ENCODE peak calls at places on chromosome 1, in seven cellular contexts. M is sigmoid colon, U is HCT116, P is stomach, D is transverse colon, Y is GM12878, Q is GM23338. W is an unnamed sample.

GRCh38 chr1:154154053-154154452 is 820 bp downstream of the NUP210L start:
- DNase-seq in M (no peak), U (no peak), P (no peak), D (no peak), Y (no peak), Q (no peak), W (no peak)

GRCh38 chr1:152112101-152112884 is 3.0 kb downstream of the TCHH start:
- DNase-seq in M (no peak), U (no peak), P (no peak), D (no peak), Y (no peak), Q (peak; percentile 58), W (no peak)

GRCh38 chr1:22184892-22185612 is 42.2 kb upstream of the WNT4 start:
- DNase-seq in M (no peak), U (no peak), P (peak; percentile 29), D (peak; percentile 10), Y (no peak), Q (peak; percentile 75), W (no peak)

GRCh38 chr1:70207492-70207891 is 2.1 kb upstream of the LRRC40 start:
- DNase-seq in M (no peak), U (no peak), P (no peak), D (no peak), Y (no peak), Q (no peak), W (no peak)

GRCh38 chr1:22963044-22963677 is 9.5 kb downstream of the LACTBL1 start:
- DNase-seq in M (no peak), U (no peak), P (no peak), D (no peak), Y (no peak), Q (no peak), W (no peak)

GRCh38 chr1:12336436-12336835 is 106.6 kb downstream of the VPS13D start:
- DNase-seq in M (no peak), U (no peak), P (no peak), D (no peak), Y (no peak), Q (no peak), W (no peak)

GRCh38 chr1:23452011-23452411 is 27.5 kb upstream of the TCEA3 start:
- DNase-seq in M (peak; percentile 75), U (peak; percentile 24), P (peak; percentile 96), D (peak; percentile 91), Y (no peak), Q (no peak), W (no peak)

GRCh38 chr1:223873044-223873443 is 27.3 kb upstream of the TP53BP2 start:
- DNase-seq in M (no peak), U (no peak), P (no peak), D (no peak), Y (no peak), Q (no peak), W (no peak)

GRCh38 chr1:151547119-151547899 is 7.2 kb downstream of the TUFT1 start:
- DNase-seq in M (peak; percentile 82), U (peak; percentile 35), P (peak; percentile 65), D (peak; percentile 81), Y (no peak), Q (peak; percentile 90), W (no peak)

GRCh38 chr1:18351735-18352134 is 129.0 kb upstream of the KLHDC7A start:
- DNase-seq in M (no peak), U (no peak), P (no peak), D (no peak), Y (no peak), Q (peak; percentile 53), W (no peak)

GRCh38 chr1:16960560-16961296 is 19.7 kb downstream of the MFAP2 start:
- DNase-seq in M (peak; percentile 90), U (peak; percentile 72), P (peak; percentile 92), D (peak; percentile 94), Y (peak; percentile 7), Q (peak; percentile 97), W (no peak)

DNA sequence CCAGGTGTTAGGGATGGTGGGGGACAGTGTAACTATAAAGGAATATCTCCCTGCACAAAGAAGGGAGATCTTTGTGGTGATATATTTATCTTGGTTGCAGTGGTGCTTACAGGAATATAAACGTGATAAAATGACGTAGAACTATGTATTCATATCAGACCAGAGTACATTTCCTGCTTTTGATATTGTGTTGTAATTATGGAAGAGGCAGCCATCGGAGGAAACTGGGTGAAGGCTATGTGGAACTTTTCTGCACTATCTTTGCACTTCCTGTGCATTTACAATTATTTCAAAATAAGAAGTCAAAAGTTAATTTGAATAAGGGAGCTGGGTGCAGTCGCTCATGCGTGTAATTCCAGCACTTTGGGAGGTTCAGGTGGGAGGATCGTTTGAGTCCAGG is 37.6 kb downstream of the NDUFS5 start:
- DNase-seq in M (no peak), U (no peak), P (no peak), D (no peak), Y (no peak), Q (no peak), W (no peak)
- TF ChIP-seq POLR2AphosphoS5 in M (no peak), U (no peak), P (no peak), D (no peak), Y (no peak), Q (no peak), W (no peak)

DNA sequence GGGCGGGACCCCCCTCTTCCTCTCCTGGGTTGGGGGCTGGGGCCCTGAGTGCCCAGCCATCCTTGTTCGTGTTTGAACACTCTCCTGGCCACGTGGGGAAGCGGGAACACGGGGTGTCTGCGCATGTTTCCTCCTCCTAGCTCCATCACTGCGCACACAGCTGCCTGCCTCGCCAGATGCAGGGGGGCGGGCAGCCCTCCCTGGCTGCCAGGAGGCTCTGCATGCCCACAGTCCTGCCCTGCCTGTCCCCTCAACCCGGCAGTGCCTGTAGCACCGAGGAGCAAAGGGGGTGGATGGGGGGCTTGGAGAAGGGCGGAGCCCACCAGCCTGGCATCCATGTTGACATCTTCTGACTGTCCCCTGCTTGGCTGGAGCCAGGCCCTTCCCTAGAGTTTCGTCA is 1.8 kb upstream of the SLC25A34 start:
- DNase-seq in M (no peak), U (no peak), P (no peak), D (no peak), Y (no peak), Q (no peak), W (no peak)
- TF ChIP-seq CTCF in M (no peak), U (no peak), P (no peak), D (no peak), Y (no peak), Q (no peak), W (no peak)

DNA sequence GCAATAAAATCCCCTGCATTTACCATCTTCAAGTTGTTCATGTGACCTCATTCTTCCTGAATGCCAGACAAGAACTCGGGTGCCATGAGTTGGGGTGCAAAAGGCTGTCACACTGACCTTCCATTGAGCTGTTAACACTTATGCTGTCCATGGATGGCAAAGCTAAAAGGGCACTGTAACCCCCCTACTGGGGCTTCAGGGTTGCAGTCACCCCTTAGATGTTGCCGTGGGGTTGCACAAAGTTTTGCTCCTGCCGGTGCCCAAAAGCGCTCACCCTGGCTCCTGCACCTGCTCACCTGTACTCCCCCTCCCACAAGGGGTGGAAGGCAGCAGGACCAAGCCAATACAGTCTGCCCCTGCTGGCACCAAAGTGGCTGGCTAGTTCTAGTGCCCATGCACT is 208.2 kb downstream of the RHOU start:
- DNase-seq in M (no peak), U (no peak), P (no peak), D (no peak), Y (no peak), Q (no peak), W (no peak)
- H3K4me1 ChIP-seq in M (no peaks in the 10 kb centered on the region), U (no peaks in the 10 kb centered on the region), P (peaks cover 6% of the 10 kb centered on the region), D (no peaks in the 10 kb centered on the region), Y (no peaks in the 10 kb centered on the region), Q (peaks cover under 1% of the 10 kb centered on the region), W (peaks cover 2% of the 10 kb centered on the region)

GRCh38 chr1:9233241-9233941 is 1.2 kb upstream of the H6PD start:
- DNase-seq in M (peak; percentile 95), U (no peak), P (peak; percentile 70), D (peak; percentile 68), Y (no peak), Q (no peak), W (peak; percentile 98)
- TF ChIP-seq POLR2AphosphoS5 in M (peak; percentile 82), U (no peak), P (peak; percentile 87), D (peak; percentile 54), Y (no peak), Q (no peak), W (peak; percentile 61)

GRCh38 chr1:24688033-24688432 is 44.9 kb downstream of the SRRM1 start:
- DNase-seq in M (no peak), U (no peak), P (no peak), D (no peak), Y (no peak), Q (no peak), W (no peak)

GRCh38 chr1:24679725-24680124 is 36.6 kb downstream of the SRRM1 start:
- DNase-seq in M (no peak), U (no peak), P (no peak), D (no peak), Y (no peak), Q (no peak), W (no peak)

GRCh38 chr1:24688621-24689195 is 45.6 kb downstream of the SRRM1 start:
- DNase-seq in M (peak; percentile 85), U (peak; percentile 36), P (peak; percentile 79), D (peak; percentile 74), Y (no peak), Q (peak; percentile 90), W (no peak)

DNA sequence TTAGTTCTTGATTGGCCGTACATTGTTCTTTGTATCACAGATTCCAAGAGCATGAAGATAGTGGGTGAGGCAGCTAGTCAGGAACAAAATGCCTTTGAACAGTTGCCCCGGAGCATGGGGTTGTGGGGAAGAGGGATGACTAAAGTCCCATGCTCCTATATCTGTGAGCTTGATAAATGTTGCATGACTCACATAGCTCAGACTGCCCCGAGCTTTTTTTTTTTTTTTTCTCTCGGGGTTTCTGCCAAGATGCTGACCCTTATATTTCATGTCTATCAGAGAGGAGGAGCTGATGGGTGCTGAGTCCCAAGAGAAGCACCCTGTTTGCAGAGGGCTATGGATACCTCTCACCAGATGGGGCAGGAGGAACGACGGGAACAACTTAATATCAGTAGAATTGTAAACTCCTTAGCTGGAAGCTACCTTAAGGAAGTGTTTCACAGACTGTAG is 40.6 kb downstream of the SRRM1 start:
- DNase-seq in M (no peak), U (peak; percentile 95), P (no peak), D (no peak), Y (no peak), Q (no peak), W (no peak)
- TF ChIP-seq CTCF in M (no peak), U (no peak), P (no peak), D (no peak), Y (no peak), Q (no peak), W (no peak)

W was measured in vagina.